ENCODE peak calls at places on chromosomes 13 and 19, in nine cellular contexts. X, W, U, H, V, K, P, J and E are unnamed samples.

GRCh38 chr13:105587786-105588185 is 947.7 kb downstream of the EFNB2 start:
- DNase-seq in X (peak; percentile 44), W (no peak), U (no peak), H (no peak), V (no peak), K (no peak), P (peak; percentile 50), J (no peak), E (peak; percentile 21)

GRCh38 chr13:80473695-80474094 is 132.8 kb upstream of the SPRY2 start:
- DNase-seq in X (peak; percentile 54), W (peak; percentile 13), U (peak; percentile 33), H (no peak), V (no peak), K (no peak), P (peak; percentile 90), J (no peak), E (no peak)

GRCh38 chr13:99989376-99990044 is 7.9 kb downstream of the ZIC2 start:
- DNase-seq in X (no peak), W (no peak), U (no peak), H (no peak), V (no peak), K (no peak), P (peak; percentile 77), J (no peak), E (no peak)

GRCh38 chr13:114135731-114136171 is 3.3 kb upstream of the RASA3 start:
- DNase-seq in X (no peak), W (no peak), U (no peak), H (peak; percentile 49), V (no peak), K (no peak), P (no peak), J (no peak), E (no peak)

GRCh38 chr19:4633140-4633967 is 6.0 kb upstream of the TNFAIP8L1 start:
- DNase-seq in X (peak; percentile 93), W (peak; percentile 53), U (peak; percentile 82), H (no peak), V (no peak), K (peak; percentile 76), P (peak; percentile 94), J (peak; percentile 58), E (no peak)

GRCh38 chr19:17305517-17306284 is at the start of gene MRPL34:
- DNase-seq in X (peak; percentile 98), W (peak; percentile 98), U (peak; percentile 99), H (peak; percentile 98), V (peak; percentile 88), K (peak; percentile 79), P (peak; percentile 99), J (peak; percentile 93), E (peak; percentile 98)

GRCh38 chr13:27403252-27403678 is 21.2 kb upstream of the GTF3A start:
- DNase-seq in X (peak; percentile 62), W (no peak), U (peak; percentile 77), H (no peak), V (no peak), K (no peak), P (peak; percentile 69), J (no peak), E (peak; percentile 34)

GRCh38 chr13:93420887-93421286 is 194.3 kb downstream of the GPC6 start:
- DNase-seq in X (no peak), W (no peak), U (no peak), H (no peak), V (no peak), K (no peak), P (no peak), J (no peak), E (peak; percentile 66)

GRCh38 chr13:32850311-32851052 is 165.7 kb upstream of the KL start:
- DNase-seq in X (no peak), W (no peak), U (no peak), H (no peak), V (no peak), K (no peak), P (no peak), J (no peak), E (no peak)

GRCh38 chr13:33285420-33286124 is at the start of gene STARD13:
- DNase-seq in X (peak; percentile 94), W (no peak), U (peak; percentile 98), H (peak; percentile 96), V (no peak), K (peak; percentile 86), P (peak; percentile 98), J (peak; percentile 94), E (peak; percentile 90)